ENCODE peak calls at places on chromosomes 4 and X, in five cellular contexts. Y is posterior cingulate gyrus; J is stimulated activated CD4-positive, alpha-beta T cell treated with anti-CD3 and anti-CD28 coated beads, Interleukin-4, amount 100 ng/mL, for 24 hours; U is aorta; X is cardiac muscle cell. T is an unnamed sample.
A peak's percentile ranks its signal among the peaks of the same experiment; 100 is the strongest.

GRCh38 chr4:2800691-2801596 is 8.1 kb downstream of the SH3BP2 start:
- DNase-seq in U (peak; percentile 84), X (peak; percentile 87), Y (peak; percentile 70), J (peak; percentile 41), T (peak; percentile 61)

GRCh38 chr4:86243750-86244149 is 116.1 kb downstream of the MAPK10 start:
- DNase-seq in U (no peak), Y (no peak), X (no peak), J (no peak), T (no peak)

GRCh38 chr4:124710911-124711310 is 1.6 kb downstream of the ANKRD50 start:
- DNase-seq in J (no peak), U (no peak), Y (no peak), X (no peak), T (no peak)

GRCh38 chr4:84710520-84710919 is 127.6 kb downstream of the CDS1 start:
- DNase-seq in U (no peak), Y (no peak), J (no peak), X (no peak), T (no peak)

GRCh38 chr4:18464160-18464559 is 442.6 kb upstream of the LCORL start:
- DNase-seq in U (no peak), Y (no peak), J (no peak), X (no peak), T (no peak)

GRCh38 chrX:47579537-47579936 is 2.7 kb upstream of the TIMP1 start:
- DNase-seq in U (no peak), Y (no peak), J (peak; percentile 53), X (no peak), T (no peak)

GRCh38 chr4:168569066-168569908 is 72.4 kb downstream of the PALLD start:
- DNase-seq in U (no peak), J (peak; percentile 26), X (no peak), Y (no peak), T (no peak)

GRCh38 chrX:31420711-31421151 is 348.9 kb upstream of the FTHL17 start:
- DNase-seq in U (no peak), X (no peak), J (no peak), Y (no peak), T (no peak)

GRCh38 chr4:62159306-62159705 is 959.2 kb downstream of the ADGRL3 start:
- DNase-seq in J (no peak), X (no peak), Y (no peak), U (no peak), T (no peak)

GRCh38 chrX:125436855-125437254 is 117.2 kb downstream of the TEX13C start:
- DNase-seq in X (peak; percentile 47), Y (no peak), J (no peak), U (no peak), T (no peak)

GRCh38 chr4:27048350-27049100 is 187.9 kb downstream of the STIM2 start:
- DNase-seq in J (no peak), Y (no peak), X (peak; percentile 47), U (no peak), T (no peak)

GRCh38 chr4:99361268-99361922 is 8.8 kb upstream of the ADH1C start:
- DNase-seq in X (no peak), J (no peak), Y (no peak), U (no peak), T (no peak)

GRCh38 chr4:8913858-8914460 is 42.3 kb upstream of the HMX1 start:
- DNase-seq in X (no peak), U (peak; percentile 35), Y (no peak), J (peak; percentile 1), T (no peak)

GRCh38 chrX:139759637-139760036 is 51.7 kb upstream of the MCF2 start:
- DNase-seq in Y (no peak), X (peak; percentile 9), J (no peak), U (no peak), T (no peak)

GRCh38 chr4:148786699-148787098 is 344.5 kb upstream of the NR3C2 start:
- DNase-seq in X (no peak), Y (no peak), J (no peak), U (no peak), T (no peak)

T was measured in stimulated activated naive CD8-positive, alpha-beta T cell treated with anti-CD3 and anti-CD28 coated beads, Interleukin-15, Interleukin-2, amounts not matched to agents 100 U/mL and 50 U/mL, for 24 hours.